ENCODE peak calls at places on chromosomes 13 and 19, in nine cellular contexts. One of them, this sample, is unnamed.

GRCh38 chr19:38266981-38267597 is 2.7 kb downstream of the SPINT2 start:
- DNase-seq in tibial artery: no peak
- DNase-seq in cardiac muscle cell: peak
- DNase-seq in hepatocyte: peak
- DNase-seq in caudate nucleus: no peak
- DNase-seq in upper lobe of left lung: no peak
- DNase-seq in left lung: no peak
- DNase-seq in kidney: peak
- DNase-seq in heart right ventricle: no peak
- DNase-seq in this sample: no peak

GRCh38 chr13:42548731-42549554 is 25.0 kb upstream of the TNFSF11 start:
- DNase-seq in tibial artery: peak
- DNase-seq in cardiac muscle cell: peak
- DNase-seq in hepatocyte: no peak
- DNase-seq in caudate nucleus: no peak
- DNase-seq in upper lobe of left lung: no peak
- DNase-seq in left lung: no peak
- DNase-seq in kidney: no peak
- DNase-seq in heart right ventricle: no peak
- DNase-seq in this sample: no peak

GRCh38 chr19:29543381-29543780 is 17.6 kb downstream of the VSTM2B start:
- DNase-seq in tibial artery: peak
- DNase-seq in cardiac muscle cell: no peak
- DNase-seq in hepatocyte: no peak
- DNase-seq in caudate nucleus: no peak
- DNase-seq in upper lobe of left lung: no peak
- DNase-seq in left lung: no peak
- DNase-seq in kidney: no peak
- DNase-seq in heart right ventricle: no peak
- DNase-seq in this sample: no peak

GRCh38 chr13:27203854-27204253 is 32.2 kb upstream of the USP12 start:
- DNase-seq in tibial artery: no peak
- DNase-seq in cardiac muscle cell: peak
- DNase-seq in hepatocyte: no peak
- DNase-seq in caudate nucleus: no peak
- DNase-seq in upper lobe of left lung: no peak
- DNase-seq in left lung: no peak
- DNase-seq in kidney: no peak
- DNase-seq in heart right ventricle: no peak
- DNase-seq in this sample: no peak

GRCh38 chr19:31969110-31969509 is 376.3 kb upstream of the ZNF507 start:
- DNase-seq in tibial artery: no peak
- DNase-seq in cardiac muscle cell: no peak
- DNase-seq in hepatocyte: no peak
- DNase-seq in caudate nucleus: no peak
- DNase-seq in upper lobe of left lung: no peak
- DNase-seq in left lung: no peak
- DNase-seq in kidney: no peak
- DNase-seq in heart right ventricle: no peak
- DNase-seq in this sample: no peak

GRCh38 chr13:99600318-99600717 is 99.0 kb downstream of the TM9SF2 start:
- DNase-seq in tibial artery: no peak
- DNase-seq in cardiac muscle cell: no peak
- DNase-seq in hepatocyte: no peak
- DNase-seq in caudate nucleus: no peak
- DNase-seq in upper lobe of left lung: no peak
- DNase-seq in left lung: no peak
- DNase-seq in kidney: no peak
- DNase-seq in heart right ventricle: no peak
- DNase-seq in this sample: no peak

GRCh38 chr19:4877753-4878490 is 10.5 kb upstream of the PLIN3 start:
- DNase-seq in tibial artery: peak
- DNase-seq in cardiac muscle cell: no peak
- DNase-seq in hepatocyte: no peak
- DNase-seq in caudate nucleus: peak
- DNase-seq in upper lobe of left lung: peak
- DNase-seq in left lung: no peak
- DNase-seq in kidney: peak
- DNase-seq in heart right ventricle: peak
- DNase-seq in this sample: no peak

GRCh38 chr19:43438291-43439162 is 23.8 kb downstream of the TEX101 start:
- DNase-seq in tibial artery: no peak
- DNase-seq in cardiac muscle cell: peak
- DNase-seq in hepatocyte: peak
- DNase-seq in caudate nucleus: no peak
- DNase-seq in upper lobe of left lung: no peak
- DNase-seq in left lung: no peak
- DNase-seq in kidney: peak
- DNase-seq in heart right ventricle: peak
- DNase-seq in this sample: no peak

GRCh38 chr19:30097746-30098280 is 155.8 kb downstream of the URI1 start:
- DNase-seq in tibial artery: no peak
- DNase-seq in cardiac muscle cell: no peak
- DNase-seq in hepatocyte: no peak
- DNase-seq in caudate nucleus: no peak
- DNase-seq in upper lobe of left lung: no peak
- DNase-seq in left lung: peak
- DNase-seq in kidney: peak
- DNase-seq in heart right ventricle: no peak
- DNase-seq in this sample: no peak

GRCh38 chr13:52399037-52399436 is 6.9 kb downstream of the THSD1 start:
- DNase-seq in tibial artery: no peak
- DNase-seq in cardiac muscle cell: peak
- DNase-seq in hepatocyte: no peak
- DNase-seq in caudate nucleus: no peak
- DNase-seq in upper lobe of left lung: no peak
- DNase-seq in left lung: no peak
- DNase-seq in kidney: no peak
- DNase-seq in heart right ventricle: no peak
- DNase-seq in this sample: no peak

GRCh38 chr19:27974082-27974513 is 1238.9 kb downstream of the UQCRFS1 start:
- DNase-seq in tibial artery: no peak
- DNase-seq in cardiac muscle cell: peak
- DNase-seq in hepatocyte: peak
- DNase-seq in caudate nucleus: no peak
- DNase-seq in upper lobe of left lung: no peak
- DNase-seq in left lung: no peak
- DNase-seq in kidney: no peak
- DNase-seq in heart right ventricle: no peak
- DNase-seq in this sample: no peak

GRCh38 chr13:41562541-41563178 is 105.3 kb downstream of the RGCC start:
- DNase-seq in tibial artery: no peak
- DNase-seq in cardiac muscle cell: no peak
- DNase-seq in hepatocyte: no peak
- DNase-seq in caudate nucleus: no peak
- DNase-seq in upper lobe of left lung: no peak
- DNase-seq in left lung: no peak
- DNase-seq in kidney: no peak
- DNase-seq in heart right ventricle: no peak
- DNase-seq in this sample: no peak

GRCh38 chr13:41294914-41295313 is 16.2 kb upstream of the NAA16 start:
- DNase-seq in tibial artery: no peak
- DNase-seq in cardiac muscle cell: no peak
- DNase-seq in hepatocyte: no peak
- DNase-seq in caudate nucleus: no peak
- DNase-seq in upper lobe of left lung: no peak
- DNase-seq in left lung: no peak
- DNase-seq in kidney: no peak
- DNase-seq in heart right ventricle: no peak
- DNase-seq in this sample: no peak

GRCh38 chr19:5503598-5503997 is 48.4 kb downstream of the ZNRF4 start:
- DNase-seq in tibial artery: no peak
- DNase-seq in cardiac muscle cell: no peak
- DNase-seq in hepatocyte: no peak
- DNase-seq in caudate nucleus: no peak
- DNase-seq in upper lobe of left lung: no peak
- DNase-seq in left lung: no peak
- DNase-seq in kidney: no peak
- DNase-seq in heart right ventricle: no peak
- DNase-seq in this sample: no peak

GRCh38 chr19:40659116-40659515 is 31.3 kb downstream of the NUMBL start:
- DNase-seq in tibial artery: no peak
- DNase-seq in cardiac muscle cell: no peak
- DNase-seq in hepatocyte: no peak
- DNase-seq in caudate nucleus: no peak
- DNase-seq in upper lobe of left lung: no peak
- DNase-seq in left lung: no peak
- DNase-seq in kidney: peak
- DNase-seq in heart right ventricle: no peak
- DNase-seq in this sample: no peak

GRCh38 chr19:18109731-18110671 is 12.4 kb downstream of the MAST3 start:
- DNase-seq in tibial artery: peak
- DNase-seq in cardiac muscle cell: no peak
- DNase-seq in hepatocyte: peak
- DNase-seq in caudate nucleus: peak
- DNase-seq in upper lobe of left lung: peak
- DNase-seq in left lung: peak
- DNase-seq in kidney: peak
- DNase-seq in heart right ventricle: peak
- DNase-seq in this sample: no peak
- H3K27ac ChIP-seq in tibial artery: peak
- H3K27ac ChIP-seq in cardiac muscle cell: no peak
- H3K27ac ChIP-seq in hepatocyte: peak
- H3K27ac ChIP-seq in caudate nucleus: peak
- H3K27ac ChIP-seq in upper lobe of left lung: peak
- H3K27ac ChIP-seq in left lung: peak
- H3K27ac ChIP-seq in kidney: peak
- H3K27ac ChIP-seq in heart right ventricle: peak
- H3K27ac ChIP-seq in this sample: peak

DNA sequence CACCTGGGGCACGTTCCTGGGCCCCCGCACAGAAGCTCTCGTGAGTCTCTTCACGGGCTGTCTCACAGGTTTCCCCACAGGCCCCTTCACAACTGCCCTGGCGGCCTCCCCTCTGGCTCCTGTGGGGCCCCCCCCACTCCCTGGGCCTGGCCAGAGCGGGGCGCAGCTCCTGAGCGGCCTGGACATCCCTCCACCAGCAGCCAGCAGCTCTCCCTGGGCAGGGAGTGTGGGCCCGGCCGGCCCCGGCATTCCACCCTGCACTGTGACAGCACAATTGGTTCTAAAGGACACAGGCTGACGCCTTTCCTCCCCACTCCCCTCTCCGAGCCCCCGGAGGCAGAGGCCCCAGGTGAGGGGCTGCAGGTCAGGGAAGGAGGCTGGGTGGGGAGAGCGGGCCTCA is 9.5 kb upstream of the TIMM13 start:
- DNase-seq in tibial artery: no peak
- DNase-seq in cardiac muscle cell: no peak
- DNase-seq in hepatocyte: no peak
- DNase-seq in caudate nucleus: no peak
- DNase-seq in upper lobe of left lung: peak
- DNase-seq in left lung: peak
- DNase-seq in kidney: no peak
- DNase-seq in heart right ventricle: no peak
- DNase-seq in this sample: no peak
- H3K27ac ChIP-seq in tibial artery: no peak
- H3K27ac ChIP-seq in cardiac muscle cell: no peak
- H3K27ac ChIP-seq in hepatocyte: no peak
- H3K27ac ChIP-seq in caudate nucleus: no peak
- H3K27ac ChIP-seq in upper lobe of left lung: no peak
- H3K27ac ChIP-seq in left lung: no peak
- H3K27ac ChIP-seq in kidney: no peak
- H3K27ac ChIP-seq in heart right ventricle: no peak
- H3K27ac ChIP-seq in this sample: no peak

GRCh38 chr13:112968380-112968909 is 569 bp upstream of the MCF2L start:
- DNase-seq in tibial artery: peak
- DNase-seq in cardiac muscle cell: no peak
- DNase-seq in hepatocyte: peak
- DNase-seq in caudate nucleus: no peak
- DNase-seq in upper lobe of left lung: peak
- DNase-seq in left lung: peak
- DNase-seq in kidney: peak
- DNase-seq in heart right ventricle: peak
- DNase-seq in this sample: no peak

GRCh38 chr13:112970552-112971287 is 1.7 kb downstream of the MCF2L start:
- DNase-seq in tibial artery: peak
- DNase-seq in cardiac muscle cell: no peak
- DNase-seq in hepatocyte: no peak
- DNase-seq in caudate nucleus: no peak
- DNase-seq in upper lobe of left lung: peak
- DNase-seq in left lung: peak
- DNase-seq in kidney: peak
- DNase-seq in heart right ventricle: no peak
- DNase-seq in this sample: no peak

GRCh38 chr13:112968910-112969691 is at the start of gene MCF2L:
- DNase-seq in tibial artery: peak
- DNase-seq in cardiac muscle cell: peak
- DNase-seq in hepatocyte: peak
- DNase-seq in caudate nucleus: no peak
- DNase-seq in upper lobe of left lung: peak
- DNase-seq in left lung: peak
- DNase-seq in kidney: peak
- DNase-seq in heart right ventricle: peak
- DNase-seq in this sample: no peak

GRCh38 chr13:112971288-112971643 is 2.3 kb downstream of the MCF2L start:
- DNase-seq in tibial artery: peak
- DNase-seq in cardiac muscle cell: no peak
- DNase-seq in hepatocyte: no peak
- DNase-seq in caudate nucleus: no peak
- DNase-seq in upper lobe of left lung: no peak
- DNase-seq in left lung: peak
- DNase-seq in kidney: no peak
- DNase-seq in heart right ventricle: no peak
- DNase-seq in this sample: no peak

GRCh38 chr13:112969692-112970338 is 801 bp downstream of the MCF2L start:
- DNase-seq in tibial artery: no peak
- DNase-seq in cardiac muscle cell: no peak
- DNase-seq in hepatocyte: no peak
- DNase-seq in caudate nucleus: no peak
- DNase-seq in upper lobe of left lung: no peak
- DNase-seq in left lung: no peak
- DNase-seq in kidney: no peak
- DNase-seq in heart right ventricle: no peak
- DNase-seq in this sample: no peak
- H3K27ac ChIP-seq in tibial artery: no peak
- H3K27ac ChIP-seq in cardiac muscle cell: no peak
- H3K27ac ChIP-seq in hepatocyte: peak
- H3K27ac ChIP-seq in caudate nucleus: peak
- H3K27ac ChIP-seq in upper lobe of left lung: peak
- H3K27ac ChIP-seq in left lung: no peak
- H3K27ac ChIP-seq in kidney: no peak
- H3K27ac ChIP-seq in heart right ventricle: peak
- H3K27ac ChIP-seq in this sample: no peak

GRCh38 chr19:21586341-21587116 is 81.1 kb downstream of the ZNF429 start:
- DNase-seq in tibial artery: no peak
- DNase-seq in cardiac muscle cell: no peak
- DNase-seq in hepatocyte: peak
- DNase-seq in caudate nucleus: no peak
- DNase-seq in upper lobe of left lung: peak
- DNase-seq in left lung: peak
- DNase-seq in kidney: peak
- DNase-seq in heart right ventricle: peak
- DNase-seq in this sample: no peak
- H3K27ac ChIP-seq in tibial artery: peak
- H3K27ac ChIP-seq in cardiac muscle cell: no peak
- H3K27ac ChIP-seq in hepatocyte: no peak
- H3K27ac ChIP-seq in caudate nucleus: no peak
- H3K27ac ChIP-seq in upper lobe of left lung: peak
- H3K27ac ChIP-seq in left lung: no peak
- H3K27ac ChIP-seq in kidney: peak
- H3K27ac ChIP-seq in heart right ventricle: peak
- H3K27ac ChIP-seq in this sample: peak